ENCODE peak calls at places on chromosomes 13 and 19, in five cellular contexts. One of them, this sample, is unnamed.

GRCh38 chr19:16429066-16429758 is 42.6 kb downstream of the EPS15L1 start:
- DNase-seq in suprapubic skin: no peak
- DNase-seq in ACHN: peak
- DNase-seq in breast epithelium: peak
- DNase-seq in T-helper 22 cell: no peak
- DNase-seq in this sample: no peak

GRCh38 chr13:29595380-29596063 is at the start of gene SLC7A1:
- DNase-seq in suprapubic skin: peak
- DNase-seq in ACHN: peak
- DNase-seq in breast epithelium: peak
- DNase-seq in T-helper 22 cell: peak
- DNase-seq in this sample: peak

GRCh38 chr19:52296400-52296772 is 583 bp upstream of the ZNF480 start:
- DNase-seq in suprapubic skin: no peak
- DNase-seq in ACHN: no peak
- DNase-seq in breast epithelium: no peak
- DNase-seq in T-helper 22 cell: no peak
- DNase-seq in this sample: no peak

GRCh38 chr19:13017306-13018036 is 22.2 kb downstream of the NFIX start:
- DNase-seq in suprapubic skin: no peak
- DNase-seq in ACHN: no peak
- DNase-seq in breast epithelium: no peak
- DNase-seq in T-helper 22 cell: no peak
- DNase-seq in this sample: no peak

GRCh38 chr19:3692141-3693029 is 7.9 kb downstream of the PIP5K1C start:
- DNase-seq in suprapubic skin: no peak
- DNase-seq in ACHN: no peak
- DNase-seq in breast epithelium: no peak
- DNase-seq in T-helper 22 cell: no peak
- DNase-seq in this sample: peak

GRCh38 chr19:35254341-35255297 is 5.8 kb downstream of the LSR start:
- DNase-seq in suprapubic skin: peak
- DNase-seq in ACHN: no peak
- DNase-seq in breast epithelium: no peak
- DNase-seq in T-helper 22 cell: no peak
- DNase-seq in this sample: no peak

GRCh38 chr19:54183431-54183830 is 5.9 kb downstream of the MBOAT7 start:
- DNase-seq in suprapubic skin: no peak
- DNase-seq in ACHN: no peak
- DNase-seq in breast epithelium: no peak
- DNase-seq in T-helper 22 cell: no peak
- DNase-seq in this sample: no peak

GRCh38 chr13:76116931-76117330 is 480.8 kb downstream of the LMO7 start:
- DNase-seq in suprapubic skin: no peak
- DNase-seq in ACHN: no peak
- DNase-seq in breast epithelium: no peak
- DNase-seq in T-helper 22 cell: no peak
- DNase-seq in this sample: no peak

GRCh38 chr19:6015841-6016545 is 38.1 kb upstream of the RANBP3 start:
- DNase-seq in suprapubic skin: no peak
- DNase-seq in ACHN: no peak
- DNase-seq in breast epithelium: no peak
- DNase-seq in T-helper 22 cell: no peak
- DNase-seq in this sample: no peak

GRCh38 chr13:20487927-20488326 is 37.7 kb downstream of the CRYL1 start:
- DNase-seq in suprapubic skin: no peak
- DNase-seq in ACHN: no peak
- DNase-seq in breast epithelium: no peak
- DNase-seq in T-helper 22 cell: no peak
- DNase-seq in this sample: no peak

GRCh38 chr13:36163809-36164308 is 32.7 kb upstream of the DCLK1 start:
- DNase-seq in suprapubic skin: no peak
- DNase-seq in ACHN: no peak
- DNase-seq in breast epithelium: no peak
- DNase-seq in T-helper 22 cell: no peak
- DNase-seq in this sample: no peak

GRCh38 chr19:5046339-5047039 is 77.6 kb downstream of the KDM4B start:
- DNase-seq in suprapubic skin: no peak
- DNase-seq in ACHN: no peak
- DNase-seq in breast epithelium: peak
- DNase-seq in T-helper 22 cell: no peak
- DNase-seq in this sample: no peak

GRCh38 chr13:30774214-30774730 is 38.9 kb downstream of the ALOX5AP start:
- DNase-seq in suprapubic skin: no peak
- DNase-seq in ACHN: no peak
- DNase-seq in breast epithelium: no peak
- DNase-seq in T-helper 22 cell: peak
- DNase-seq in this sample: no peak

GRCh38 chr19:13132471-13133166 is 14.6 kb downstream of the NACC1 start:
- DNase-seq in suprapubic skin: no peak
- DNase-seq in ACHN: no peak
- DNase-seq in breast epithelium: no peak
- DNase-seq in T-helper 22 cell: peak
- DNase-seq in this sample: no peak

GRCh38 chr13:40341501-40341900 is 324.9 kb downstream of the FOXO1 start:
- DNase-seq in suprapubic skin: no peak
- DNase-seq in ACHN: no peak
- DNase-seq in breast epithelium: no peak
- DNase-seq in T-helper 22 cell: no peak
- DNase-seq in this sample: no peak

GRCh38 chr19:6767081-6767356 is 216 bp downstream of the SH2D3A start:
- DNase-seq in suprapubic skin: no peak
- DNase-seq in ACHN: no peak
- DNase-seq in breast epithelium: no peak
- DNase-seq in T-helper 22 cell: no peak
- DNase-seq in this sample: no peak

GRCh38 chr13:53045110-53045509 is 16.5 kb downstream of the OLFM4 start:
- DNase-seq in suprapubic skin: no peak
- DNase-seq in ACHN: no peak
- DNase-seq in breast epithelium: no peak
- DNase-seq in T-helper 22 cell: no peak
- DNase-seq in this sample: no peak

GRCh38 chr19:38849147-38849745 is 540 bp downstream of the HNRNPL start:
- DNase-seq in suprapubic skin: peak
- DNase-seq in ACHN: peak
- DNase-seq in breast epithelium: peak
- DNase-seq in T-helper 22 cell: peak
- DNase-seq in this sample: peak

GRCh38 chr19:8673281-8673891 is 25.2 kb downstream of the ACTL9 start:
- DNase-seq in suprapubic skin: no peak
- DNase-seq in ACHN: no peak
- DNase-seq in breast epithelium: no peak
- DNase-seq in T-helper 22 cell: no peak
- DNase-seq in this sample: no peak

GRCh38 chr13:99704390-99704789 is 203.1 kb downstream of the TM9SF2 start:
- DNase-seq in suprapubic skin: no peak
- DNase-seq in ACHN: no peak
- DNase-seq in breast epithelium: no peak
- DNase-seq in T-helper 22 cell: no peak
- DNase-seq in this sample: no peak

GRCh38 chr19:4103073-4103418 is 20.9 kb downstream of the MAP2K2 start:
- DNase-seq in suprapubic skin: no peak
- DNase-seq in ACHN: no peak
- DNase-seq in breast epithelium: no peak
- DNase-seq in T-helper 22 cell: no peak
- DNase-seq in this sample: no peak

GRCh38 chr19:54137913-54138776 is 583 bp downstream of the CNOT3 start:
- DNase-seq in suprapubic skin: no peak
- DNase-seq in ACHN: peak
- DNase-seq in breast epithelium: no peak
- DNase-seq in T-helper 22 cell: peak
- DNase-seq in this sample: peak

GRCh38 chr19:4376991-4377781 is 23.2 kb downstream of the SH3GL1 start:
- DNase-seq in suprapubic skin: no peak
- DNase-seq in ACHN: no peak
- DNase-seq in breast epithelium: no peak
- DNase-seq in T-helper 22 cell: no peak
- DNase-seq in this sample: no peak

GRCh38 chr13:51557875-51558604 is 26.2 kb upstream of the WDFY2 start:
- DNase-seq in suprapubic skin: no peak
- DNase-seq in ACHN: peak
- DNase-seq in breast epithelium: no peak
- DNase-seq in T-helper 22 cell: no peak
- DNase-seq in this sample: no peak

GRCh38 chr19:2719910-2720776 is 1.0 kb downstream of the DIRAS1 start:
- DNase-seq in suprapubic skin: no peak
- DNase-seq in ACHN: no peak
- DNase-seq in breast epithelium: no peak
- DNase-seq in T-helper 22 cell: no peak
- DNase-seq in this sample: no peak

GRCh38 chr19:47247308-47247990 is 8.9 kb upstream of the CCDC9 start:
- DNase-seq in suprapubic skin: peak
- DNase-seq in ACHN: peak
- DNase-seq in breast epithelium: peak
- DNase-seq in T-helper 22 cell: no peak
- DNase-seq in this sample: peak

GRCh38 chr19:48111280-48111679 is 663 bp upstream of the PLA2G4C start:
- DNase-seq in suprapubic skin: no peak
- DNase-seq in ACHN: no peak
- DNase-seq in breast epithelium: no peak
- DNase-seq in T-helper 22 cell: no peak
- DNase-seq in this sample: no peak

GRCh38 chr13:101946411-101946810 is 455.4 kb downstream of the FGF14 start:
- DNase-seq in suprapubic skin: no peak
- DNase-seq in ACHN: no peak
- DNase-seq in breast epithelium: no peak
- DNase-seq in T-helper 22 cell: no peak
- DNase-seq in this sample: no peak

GRCh38 chr19:53977429-53977990 is 13.9 kb upstream of the CACNG6 start:
- DNase-seq in suprapubic skin: no peak
- DNase-seq in ACHN: peak
- DNase-seq in breast epithelium: no peak
- DNase-seq in T-helper 22 cell: peak
- DNase-seq in this sample: peak

GRCh38 chr19:34120846-34121639 is 51.3 kb upstream of the LSM14A start:
- DNase-seq in suprapubic skin: no peak
- DNase-seq in ACHN: peak
- DNase-seq in breast epithelium: no peak
- DNase-seq in T-helper 22 cell: no peak
- DNase-seq in this sample: peak

GRCh38 chr19:29535432-29535831 is 9.6 kb downstream of the VSTM2B start:
- DNase-seq in suprapubic skin: peak
- DNase-seq in ACHN: no peak
- DNase-seq in breast epithelium: no peak
- DNase-seq in T-helper 22 cell: no peak
- DNase-seq in this sample: no peak

GRCh38 chr13:38045278-38046048 is 175.9 kb upstream of the TRPC4 start:
- DNase-seq in suprapubic skin: no peak
- DNase-seq in ACHN: peak
- DNase-seq in breast epithelium: no peak
- DNase-seq in T-helper 22 cell: no peak
- DNase-seq in this sample: no peak

GRCh38 chr13:98937911-98938381 is 39.9 kb downstream of the DOCK9 start:
- DNase-seq in suprapubic skin: no peak
- DNase-seq in ACHN: no peak
- DNase-seq in breast epithelium: no peak
- DNase-seq in T-helper 22 cell: no peak
- DNase-seq in this sample: no peak

GRCh38 chr19:31498781-31499180 is 149.5 kb upstream of the TSHZ3 start:
- DNase-seq in suprapubic skin: peak
- DNase-seq in ACHN: no peak
- DNase-seq in breast epithelium: no peak
- DNase-seq in T-helper 22 cell: no peak
- DNase-seq in this sample: no peak

GRCh38 chr13:30892966-30893365 is 13.1 kb upstream of the MEDAG start:
- DNase-seq in suprapubic skin: peak
- DNase-seq in ACHN: peak
- DNase-seq in breast epithelium: no peak
- DNase-seq in T-helper 22 cell: no peak
- DNase-seq in this sample: no peak